ENCODE peak calls at places on chromosomes 4 and X, in seven cellular contexts. V is heart left ventricle, P is lower leg skin, Z is uterus, M is stomach, W is spleen, H is ovary. R is an unnamed sample.

GRCh38 chrX:10636851-10637250 is 16.5 kb upstream of the MID1 start:
- DNase-seq in Z (no peak), V (no peak), M (no peak), H (no peak), P (no peak), W (no peak), R (no peak)

GRCh38 chrX:70262952-70263567 is 3.1 kb upstream of the P2RY4 start:
- DNase-seq in W (no peak), Z (no peak), V (no peak), P (no peak), M (no peak), H (peak; percentile 25), R (no peak)

GRCh38 chrX:51459125-51459524 is 37.3 kb downstream of the NUDT11 start:
- DNase-seq in P (no peak), M (no peak), H (no peak), Z (no peak), W (no peak), V (no peak), R (no peak)

GRCh38 chr4:170138580-170139194 is 48.9 kb upstream of the AADAT start:
- DNase-seq in M (peak; percentile 73), W (peak; percentile 79), H (peak; percentile 72), P (peak; percentile 92), V (peak; percentile 58), Z (peak; percentile 64), R (peak; percentile 23)

GRCh38 chrX:110414679-110415439 is 56.2 kb downstream of the RTL9 start:
- DNase-seq in H (no peak), W (no peak), Z (no peak), V (no peak), M (no peak), P (no peak), R (no peak)

GRCh38 chrX:110440016-110440805 is 81.6 kb downstream of the RTL9 start:
- DNase-seq in M (no peak), W (no peak), P (no peak), V (no peak), H (no peak), Z (no peak), R (no peak)

GRCh38 chr4:159791334-159791733 is 688.5 kb downstream of the RAPGEF2 start:
- DNase-seq in M (no peak), W (no peak), P (no peak), H (no peak), Z (no peak), V (no peak), R (no peak)

GRCh38 chr4:185552254-185552653 is 16.9 kb upstream of the PDLIM3 start:
- DNase-seq in W (no peak), M (no peak), V (no peak), H (no peak), P (no peak), Z (no peak), R (no peak)

GRCh38 chr4:154740462-154740861 is 3.3 kb upstream of the LRAT start:
- DNase-seq in Z (no peak), W (no peak), H (no peak), V (no peak), M (no peak), P (no peak), R (no peak)

GRCh38 chrX:118727686-118728339 is 407 bp downstream of the IL13RA1 start:
- DNase-seq in M (peak; percentile 43), W (peak; percentile 83), P (no peak), Z (peak; percentile 37), V (peak; percentile 48), H (peak; percentile 39), R (no peak)

GRCh38 chr4:147479817-147480216 is 1.1 kb upstream of the EDNRA start:
- DNase-seq in P (no peak), Z (peak; percentile 44), M (no peak), V (peak; percentile 50), H (peak; percentile 45), W (no peak), R (no peak)

GRCh38 chr4:175511861-175512260 is 300.2 kb downstream of the GPM6A start:
- DNase-seq in W (no peak), H (no peak), Z (no peak), M (no peak), P (no peak), V (no peak), R (no peak)

GRCh38 chrX:1481636-1482529 is 29.2 kb upstream of the ASMTL start:
- DNase-seq in M (peak; percentile 57), P (peak; percentile 91), W (peak; percentile 90), H (no peak), Z (no peak), V (peak; percentile 77), R (peak; percentile 31)

GRCh38 chrX:95058815-95059214 is 1384.8 kb downstream of the FAM133A start:
- DNase-seq in P (no peak), H (no peak), Z (no peak), V (no peak), M (no peak), W (no peak), R (no peak)

GRCh38 chr4:165031436-165032211 is at the start of gene TRIM60:
- DNase-seq in V (no peak), Z (no peak), H (no peak), P (no peak), W (no peak), M (no peak), R (no peak)

GRCh38 chr4:110484767-110485166 is 8.8 kb downstream of the ENPEP start:
- DNase-seq in W (no peak), Z (peak; percentile 31), H (no peak), P (no peak), V (no peak), M (no peak), R (peak; percentile 47)

GRCh38 chr4:110483516-110483915 is 7.6 kb downstream of the ENPEP start:
- DNase-seq in V (no peak), H (no peak), M (no peak), P (no peak), W (no peak), Z (no peak), R (no peak)

GRCh38 chr4:110486226-110486625 is 10.3 kb downstream of the ENPEP start:
- DNase-seq in M (no peak), V (no peak), P (no peak), W (no peak), H (no peak), Z (no peak), R (no peak)

GRCh38 chr4:110485452-110485851 is 9.5 kb downstream of the ENPEP start:
- DNase-seq in W (no peak), Z (no peak), M (no peak), P (no peak), V (no peak), H (no peak), R (no peak)

DNA sequence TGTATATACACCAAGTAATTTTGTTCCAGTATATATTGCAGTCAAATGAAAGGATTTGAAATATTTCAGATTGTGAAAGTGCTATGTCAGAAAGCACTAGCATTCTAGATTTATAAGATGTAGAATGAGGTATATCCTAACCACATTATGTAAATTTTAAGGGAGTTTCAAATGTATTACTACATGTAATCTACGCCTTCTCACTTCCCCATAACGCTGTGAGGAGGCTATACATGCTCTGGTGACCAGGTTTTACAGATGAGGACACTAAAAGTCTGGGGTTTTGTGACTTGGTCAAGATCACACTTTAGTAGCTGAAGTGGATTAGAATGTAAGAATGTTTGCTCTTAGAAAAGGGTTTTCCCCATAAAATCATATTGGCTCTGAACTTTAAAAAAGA is 8.1 kb downstream of the ENPEP start:
- DNase-seq in W (no peak), P (no peak), H (no peak), Z (no peak), M (no peak), V (no peak), R (no peak)
- TF ChIP-seq POLR2A in W (no peak), P (no peak), H (no peak), Z (no peak), M (no peak), V (no peak), R (no peak)

DNA sequence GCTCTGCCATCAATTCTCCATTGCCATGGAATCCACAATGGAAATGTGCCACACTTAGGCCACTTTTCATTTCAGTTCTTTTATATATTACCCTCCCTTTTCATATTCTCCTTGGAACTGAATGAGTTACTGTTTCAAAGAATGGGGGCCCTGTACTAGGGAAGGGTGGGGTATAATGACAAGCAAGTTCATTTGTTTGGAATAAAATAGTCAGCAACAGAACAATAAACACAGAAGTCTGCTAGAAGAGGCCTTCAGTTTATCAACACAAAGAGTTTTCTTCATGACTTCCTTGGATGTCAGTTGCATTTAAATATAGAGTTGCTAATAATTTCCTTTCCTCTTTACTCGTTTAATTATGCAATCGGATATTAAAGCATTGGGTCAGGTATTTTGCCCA is 478.3 kb upstream of the FTHL17 start:
- DNase-seq in V (no peak), Z (no peak), M (no peak), W (no peak), P (no peak), H (no peak), R (no peak)
- TF ChIP-seq CTCF in V (no peak), Z (no peak), M (no peak), W (no peak), P (no peak), H (no peak), R (no peak)

DNA sequence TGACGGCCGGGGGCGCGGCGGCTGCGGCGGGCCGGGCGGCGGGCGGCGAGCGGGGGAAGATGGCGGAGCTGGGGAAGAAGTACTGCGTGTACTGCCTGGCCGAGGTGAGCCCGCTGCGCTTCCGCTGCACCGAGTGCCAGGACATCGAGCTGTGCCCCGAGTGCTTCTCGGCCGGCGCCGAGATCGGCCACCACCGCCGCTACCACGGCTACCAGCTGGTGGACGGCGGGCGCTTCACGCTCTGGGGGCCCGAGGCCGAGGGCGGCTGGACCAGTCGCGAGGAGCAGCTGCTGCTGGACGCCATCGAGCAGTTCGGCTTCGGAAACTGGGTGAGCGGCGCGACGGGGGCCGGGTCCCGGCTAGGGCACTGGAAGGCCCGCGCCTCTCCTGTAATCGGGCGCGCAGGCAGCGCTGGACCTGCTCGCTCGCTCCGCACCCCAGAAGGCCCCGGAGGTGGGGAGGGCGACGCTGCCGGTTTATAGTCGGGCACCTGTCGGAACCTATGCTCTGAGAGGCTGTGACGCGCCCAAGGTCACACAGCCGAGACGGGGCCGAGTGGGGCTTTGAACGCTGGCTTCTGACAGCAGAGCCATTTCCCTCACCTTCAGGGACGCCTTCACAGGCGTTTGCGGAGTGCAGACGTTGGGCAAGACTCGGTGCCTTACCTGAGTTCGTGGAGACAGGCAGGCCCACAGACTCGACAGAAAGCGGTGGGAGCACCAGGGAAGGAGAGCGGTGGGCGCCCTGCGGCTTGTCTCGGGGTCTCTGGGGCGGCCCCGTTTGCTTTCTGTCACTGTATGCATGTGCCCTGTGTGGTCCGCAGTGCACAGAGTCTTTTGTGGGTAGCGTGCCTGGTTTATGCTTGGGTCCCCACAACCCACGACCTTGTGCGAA is 596 bp downstream of the TADA2B start:
- DNase-seq in V (peak; percentile 49), Z (peak; percentile 50), W (peak; percentile 94), P (peak; percentile 90), M (peak; percentile 53), H (peak; percentile 43), R (peak; percentile 22)
- TF ChIP-seq POLR2A in V (no peak), Z (peak; percentile 16), W (no peak), P (no peak), M (no peak), H (no peak), R (peak; percentile 46)

DNA sequence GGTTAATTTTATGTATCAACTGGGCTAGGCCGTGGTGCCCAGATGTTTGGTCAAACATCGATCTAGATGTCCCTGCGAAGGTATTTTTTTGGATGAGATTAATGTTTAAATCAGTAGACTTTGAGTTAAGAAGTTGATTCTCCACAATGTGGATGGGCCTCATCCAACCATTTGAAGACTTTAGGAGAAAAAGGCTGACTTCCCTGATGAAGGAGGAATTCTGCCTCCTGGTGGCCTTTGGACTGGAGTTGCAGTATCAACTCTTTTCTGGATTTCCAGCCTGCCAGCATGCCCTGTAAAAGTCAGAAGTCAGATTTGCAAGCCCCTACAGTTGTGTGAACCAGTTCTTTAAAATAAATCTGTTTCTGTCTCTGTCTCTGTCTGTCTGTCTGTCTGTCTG is 91.4 kb downstream of the STK32B start:
- DNase-seq in V (no peak), Z (no peak), M (peak; percentile 66), W (no peak), P (peak; percentile 56), H (peak; percentile 40), R (no peak)
- TF ChIP-seq CTCF in V (peak; percentile 55), Z (peak; percentile 42), M (peak; percentile 70), W (peak; percentile 59), P (no peak), H (no peak), R (peak; percentile 24)

GRCh38 chrX:9464435-9465371 is at the start of gene TBL1X:
- DNase-seq in W (peak; percentile 91), V (peak; percentile 67), Z (peak; percentile 68), P (no peak), M (peak; percentile 51), H (peak; percentile 68), R (peak; percentile 37)
- TF ChIP-seq POLR2A in W (no peak), V (no peak), Z (no peak), P (no peak), M (no peak), H (no peak), R (peak; percentile 58)